ENCODE peak calls at places on chromosome 3, in five cellular contexts. L is IMR-90, S is breast epithelium, C is gastrocnemius medialis, G is heart left ventricle. E is an unnamed sample.

GRCh38 chr3:138186803-138187295 is 252 bp upstream of the ARMC8 start:
- DNase-seq in C (peak; percentile 81), S (peak; percentile 86), L (peak; percentile 83), G (peak; percentile 88), E (peak; percentile 96)

GRCh38 chr3:12380408-12380795 is 91.5 kb downstream of the PPARG start:
- DNase-seq in S (no peak), C (no peak), L (no peak), G (no peak), E (no peak)

GRCh38 chr3:37693791-37694194 is 167.9 kb upstream of the CTDSPL start:
- DNase-seq in C (no peak), G (no peak), S (no peak), L (no peak), E (no peak)

GRCh38 chr3:150421799-150422548 is 13.9 kb downstream of the TSC22D2 start:
- DNase-seq in C (no peak), G (no peak), L (peak; percentile 53), S (no peak), E (no peak)

GRCh38 chr3:30203301-30203700 is 403.1 kb upstream of the TGFBR2 start:
- DNase-seq in S (no peak), G (no peak), L (peak; percentile 76), C (no peak), E (no peak)

GRCh38 chr3:190378240-190378891 is 9.6 kb upstream of the CLDN16 start:
- DNase-seq in L (peak; percentile 79), C (peak; percentile 40), G (no peak), S (no peak), E (no peak)

GRCh38 chr3:123658118-123658859 is 73.4 kb upstream of the HACD2 start:
- DNase-seq in G (peak; percentile 54), S (no peak), C (peak; percentile 46), L (peak; percentile 77), E (no peak)

GRCh38 chr3:72679540-72680198 is 168.6 kb downstream of the SHQ1 start:
- DNase-seq in L (no peak), C (no peak), G (no peak), S (no peak), E (no peak)

GRCh38 chr3:105835606-105836005 is 33.2 kb downstream of the CBLB start:
- DNase-seq in C (no peak), S (no peak), G (no peak), L (no peak), E (no peak)

GRCh38 chr3:14261229-14261628 is 82.6 kb downstream of the LSM3 start:
- DNase-seq in C (peak; percentile 73), L (peak; percentile 77), G (peak; percentile 81), S (peak; percentile 87), E (peak; percentile 70)

GRCh38 chr3:112088944-112089343 is 2.8 kb downstream of the C3orf52 start:
- DNase-seq in G (no peak), S (no peak), L (no peak), C (no peak), E (no peak)

GRCh38 chr3:129715854-129716253 is 109.4 kb upstream of the PLXND1 start:
- DNase-seq in S (no peak), G (no peak), C (no peak), L (no peak), E (no peak)

GRCh38 chr3:123319760-123320159 is 118.0 kb downstream of the SEC22A start:
- DNase-seq in C (no peak), S (no peak), G (no peak), L (no peak), E (no peak)

GRCh38 chr3:12750223-12750622 is 8.8 kb downstream of the TMEM40 start:
- DNase-seq in G (peak; percentile 41), C (peak; percentile 27), L (peak; percentile 86), S (no peak), E (no peak)

GRCh38 chr3:42708611-42709151 is 6.1 kb upstream of the HHATL start:
- DNase-seq in C (no peak), G (peak; percentile 4), L (no peak), S (peak; percentile 42), E (no peak)

GRCh38 chr3:147651107-147651506 is 241.9 kb downstream of the ZIC1 start:
- DNase-seq in S (no peak), L (peak; percentile 2), G (peak; percentile 23), C (peak; percentile 69), E (no peak)

GRCh38 chr3:50161320-50161719 is 6.2 kb downstream of the SEMA3F start:
- DNase-seq in G (no peak), C (no peak), L (no peak), S (no peak), E (no peak)

GRCh38 chr3:9153763-9154601 is 95.5 kb downstream of the SRGAP3 start:
- DNase-seq in C (peak; percentile 73), G (peak; percentile 33), S (no peak), L (no peak), E (no peak)

GRCh38 chr3:160697628-160698382 is 20.8 kb downstream of the ARL14 start:
- DNase-seq in S (no peak), L (peak; percentile 63), G (no peak), C (no peak), E (no peak)

GRCh38 chr3:105647047-105647446 is 221.8 kb downstream of the CBLB start:
- DNase-seq in S (no peak), G (no peak), C (no peak), L (peak; percentile 96), E (peak; percentile 61)

GRCh38 chr3:126399756-126400155 is 5.0 kb downstream of the CFAP100 start:
- DNase-seq in C (no peak), L (no peak), S (no peak), G (no peak), E (no peak)

GRCh38 chr3:76679510-76679909 is 360.4 kb upstream of the ROBO2 start:
- DNase-seq in L (no peak), S (no peak), C (no peak), G (no peak), E (no peak)

GRCh38 chr3:124420392-124420791 is 309.9 kb upstream of the UMPS start:
- DNase-seq in C (no peak), L (no peak), G (no peak), S (no peak), E (no peak)

GRCh38 chr3:186909078-186909853 is 21.1 kb upstream of the ST6GAL1 start:
- DNase-seq in S (no peak), L (no peak), G (no peak), C (no peak), E (peak; percentile 82)

GRCh38 chr3:143165211-143165610 is 45.6 kb downstream of the CHST2 start:
- DNase-seq in L (no peak), S (no peak), G (no peak), C (no peak), E (no peak)

GRCh38 chr3:56894912-56895431 is 93.2 kb upstream of the ARHGEF3 start:
- DNase-seq in G (no peak), S (no peak), L (peak; percentile 55), C (no peak), E (no peak)

GRCh38 chr3:73490453-73491311 is 134.1 kb downstream of the PDZRN3 start:
- DNase-seq in G (peak; percentile 54), C (no peak), L (peak; percentile 70), S (no peak), E (no peak)

GRCh38 chr3:178761461-178761860 is 225.2 kb downstream of the KCNMB2 start:
- DNase-seq in L (no peak), S (no peak), C (no peak), G (no peak), E (no peak)

GRCh38 chr3:63343674-63344073 is 65.6 kb downstream of the SYNPR start:
- DNase-seq in G (peak; percentile 69), S (peak; percentile 65), L (peak; percentile 92), C (peak; percentile 19), E (peak; percentile 19)

GRCh38 chr3:62688050-62688449 is 187.2 kb downstream of the CADPS start:
- DNase-seq in L (no peak), S (no peak), C (no peak), G (no peak), E (no peak)

GRCh38 chr3:23710555-23710954 is 95.2 kb upstream of the UBE2E1 start:
- DNase-seq in G (peak; percentile 59), L (peak; percentile 98), C (no peak), S (no peak), E (no peak)

DNA sequence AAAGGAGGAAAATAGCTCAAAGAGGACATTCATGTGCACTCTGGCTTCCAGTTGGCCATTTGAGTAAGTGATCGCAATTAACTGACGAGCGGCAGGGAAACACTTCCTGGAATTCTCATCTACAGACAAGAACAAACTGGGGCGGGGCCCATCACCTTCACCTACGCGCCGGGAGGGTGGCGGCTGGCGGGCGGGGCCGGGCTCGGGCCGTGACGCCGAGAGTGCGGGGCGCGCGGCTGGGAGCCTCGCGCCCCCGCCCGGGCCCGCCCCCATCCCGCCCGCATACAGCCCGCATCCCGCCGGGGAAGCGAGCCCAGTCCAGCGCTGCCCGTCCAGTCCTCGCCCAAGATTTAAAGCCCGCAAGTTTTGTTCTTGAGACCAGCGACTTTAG is at the start of gene B3GNT5:
- DNase-seq in L (no peak), C (no peak), S (no peak), G (no peak), E (no peak)
- TF ChIP-seq POLR2A in L (no peak), C (no peak), S (no peak), G (no peak), E (no peak)

GRCh38 chr3:169790687-169791429 is 17.7 kb downstream of the MYNN start:
- DNase-seq in L (peak; percentile 55), S (no peak), C (no peak), G (no peak), E (no peak)
- TF ChIP-seq POLR2A in L (no peak), S (no peak), C (no peak), G (no peak), E (no peak)

DNA sequence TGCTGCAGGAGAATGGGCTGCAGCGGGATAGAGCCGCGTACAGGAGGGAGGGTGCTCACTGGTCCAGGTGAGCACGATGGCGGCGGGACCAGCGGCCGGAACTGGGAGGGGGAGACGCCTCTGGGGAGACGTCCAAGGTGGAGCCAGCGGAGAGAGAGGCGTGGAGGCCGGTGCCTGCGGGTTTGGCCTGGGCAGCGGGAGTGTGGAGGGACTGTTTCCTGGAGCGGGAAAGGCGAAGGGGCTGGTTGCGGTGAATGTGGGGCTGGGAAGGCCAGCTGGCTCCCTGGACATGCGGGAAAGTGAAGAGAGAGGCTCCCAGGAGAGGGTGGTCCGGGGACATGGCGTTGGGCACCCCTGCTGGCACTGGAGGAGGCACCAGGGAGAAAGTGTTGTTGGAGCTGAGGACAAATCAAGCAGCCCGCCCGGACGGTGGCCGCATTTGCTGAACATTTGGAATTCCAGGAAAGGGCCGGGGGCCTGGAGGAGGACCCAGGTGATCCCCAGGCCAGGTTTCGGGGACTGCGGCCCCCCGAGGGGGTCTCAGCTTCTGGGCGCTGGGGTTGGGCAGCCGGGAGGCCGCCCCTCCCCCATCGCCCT is 34.3 kb downstream of the DNAJB8 start:
- DNase-seq in C (no peak), G (no peak), L (no peak), S (peak; percentile 60), E (no peak)
- TF ChIP-seq POLR2A in C (no peak), G (no peak), L (no peak), S (no peak), E (no peak)

GRCh38 chr3:172189213-172189612 is 149.8 kb downstream of the FNDC3B start:
- DNase-seq in S (no peak), G (no peak), C (no peak), L (no peak), E (no peak)
- TF ChIP-seq POLR2A in S (no peak), G (no peak), C (no peak), L (no peak), E (no peak)

E was measured in erythroblast.